ENCODE peak calls at places on chromosomes 6 and 20, in four cellular contexts. C is substantia nigra; S is stimulated activated CD4-positive, alpha-beta T cell treated with anti-CD3 and anti-CD28 coated beads, Interleukin-2, amount 100 ng/mL, for 4 hours; L is EL. R is an unnamed sample.

GRCh38 chr6:31058128-31058894 is 48.0 kb downstream of the MUC22 start:
- DNase-seq in S (no peak), L (peak), C (no peak), R (peak)

GRCh38 chr6:107207251-107207890 is 92.1 kb upstream of the BEND3 start:
- DNase-seq in S (no peak), C (no peak), L (no peak), R (no peak)

GRCh38 chr6:16324622-16325225 is 86.3 kb downstream of the GMPR start:
- DNase-seq in C (no peak), S (no peak), L (no peak), R (peak)

GRCh38 chr6:83868639-83869038 is 9.2 kb downstream of the CYB5R4 start:
- DNase-seq in L (peak), S (no peak), C (no peak), R (peak)

GRCh38 chr6:157607317-157608109 is 215.5 kb upstream of the SNX9 start:
- DNase-seq in C (no peak), S (no peak), L (no peak), R (no peak)

GRCh38 chr6:167751579-167752115 is 75.1 kb upstream of the AFDN start:
- DNase-seq in S (no peak), L (no peak), C (no peak), R (no peak)

GRCh38 chr6:26064619-26065257 is 22.5 kb upstream of the HFE start:
- DNase-seq in C (no peak), L (peak), S (no peak), R (peak)

GRCh38 chr6:134908906-134909516 is 40.9 kb downstream of the ALDH8A1 start:
- DNase-seq in S (no peak), C (no peak), L (peak), R (peak)

GRCh38 chr6:36129889-36130671 is at the start of gene MAPK13:
- DNase-seq in C (no peak), L (no peak), S (no peak), R (peak)

GRCh38 chr20:36201198-36201597 is 35.1 kb upstream of the AAR2 start:
- DNase-seq in L (no peak), S (no peak), C (no peak), R (no peak)

GRCh38 chr20:59006864-59007757 is at the start of gene CTSZ:
- DNase-seq in C (no peak), S (no peak), L (peak), R (no peak)

GRCh38 chr6:141307309-141307998 is 825.3 kb upstream of the GJE1 start:
- DNase-seq in S (peak), L (no peak), C (no peak), R (no peak)

GRCh38 chr6:132734694-132735236 is 20.9 kb upstream of the VNN1 start:
- DNase-seq in L (no peak), S (no peak), C (no peak), R (peak)

GRCh38 chr6:169146536-169146935 is 107.1 kb downstream of the THBS2 start:
- DNase-seq in L (no peak), S (no peak), C (no peak), R (no peak)

GRCh38 chr6:121608270-121608669 is 172.8 kb downstream of the GJA1 start:
- DNase-seq in S (no peak), C (no peak), L (no peak), R (peak)

GRCh38 chr6:108948252-108948651 is 100.0 kb downstream of the ARMC2 start:
- DNase-seq in S (no peak), L (no peak), C (no peak), R (no peak)

GRCh38 chr20:36051318-36052116 is 83.1 kb downstream of the CNBD2 start:
- DNase-seq in C (no peak), L (no peak), S (no peak), R (no peak)

GRCh38 chr6:41732149-41732548 is 3.3 kb downstream of the TFEB start:
- DNase-seq in C (no peak), S (no peak), L (no peak), R (no peak)

GRCh38 chr6:149224399-149224798 is 93.1 kb upstream of the TAB2 start:
- DNase-seq in S (no peak), C (no peak), L (no peak), R (peak)

GRCh38 chr6:80165819-80166218 is 59.3 kb downstream of the BCKDHB start:
- DNase-seq in L (no peak), C (no peak), S (no peak), R (no peak)

GRCh38 chr6:87336367-87336766 is 7.3 kb upstream of the GJB7 start:
- DNase-seq in S (no peak), C (no peak), L (no peak), R (no peak)

GRCh38 chr6:72466971-72467566 is 154.8 kb upstream of the KCNQ5 start:
- DNase-seq in C (no peak), S (no peak), L (no peak), R (peak)

GRCh38 chr20:47796952-47797351 is 11.7 kb upstream of the SULF2 start:
- DNase-seq in C (no peak), L (no peak), S (no peak), R (no peak)

GRCh38 chr6:3220366-3220765 is 7.1 kb downstream of the TUBB2B start:
- DNase-seq in C (no peak), L (no peak), S (no peak), R (no peak)

GRCh38 chr6:17633465-17634188 is 33.5 kb downstream of the FAM8A1 start:
- DNase-seq in C (no peak), S (no peak), L (no peak), R (no peak)

GRCh38 chr20:34873583-34874093 is 982 bp upstream of the GGT7 start:
- DNase-seq in C (no peak), S (no peak), L (no peak), R (no peak)

GRCh38 chr20:59598625-59599310 is 5.6 kb upstream of the PHACTR3 start:
- DNase-seq in C (no peak), L (peak), S (no peak), R (peak)

GRCh38 chr6:79797912-79798311 is 149.4 kb downstream of the ELOVL4 start:
- DNase-seq in L (no peak), S (no peak), C (no peak), R (no peak)

GRCh38 chr6:34205916-34206315 is 30.8 kb upstream of the HMGA1 start:
- DNase-seq in S (no peak), C (no peak), L (no peak), R (no peak)

GRCh38 chr6:33604941-33605854 is 15.9 kb upstream of the ITPR3 start:
- DNase-seq in C (no peak), S (no peak), L (peak), R (peak)

GRCh38 chr6:113820751-113821150 is 36.4 kb upstream of the MARCKS start:
- DNase-seq in L (no peak), S (no peak), C (no peak), R (peak)

GRCh38 chr6:136114661-136115060 is 135.4 kb downstream of the MTFR2 start:
- DNase-seq in C (no peak), S (no peak), L (no peak), R (no peak)

GRCh38 chr20:17594443-17594842 is 24.6 kb downstream of the DSTN start:
- DNase-seq in C (no peak), L (no peak), S (no peak), R (no peak)

GRCh38 chr6:22877946-22878705 is 308.8 kb downstream of the HDGFL1 start:
- DNase-seq in S (no peak), C (no peak), L (peak), R (peak)